ENCODE peak calls at places on chromosomes 7 and 10, in seven cellular contexts. I is H1, S is HCT116, Q is K562, P is SK-N-SH, D is GM12878, F is HepG2. H is an unnamed sample.

GRCh38 chr10:3948843-3949242 is 163.8 kb upstream of the KLF6 start:
- DNase-seq in D (no peak), Q (no peak), S (no peak), I (no peak), P (peak; percentile 40), F (no peak), H (no peak)

GRCh38 chr10:133144771-133145170 is 15.2 kb upstream of the KNDC1 start:
- DNase-seq in S (no peak), Q (no peak), P (no peak), F (no peak), I (no peak), D (no peak), H (no peak)

GRCh38 chr10:132110091-132110490 is 44.3 kb downstream of the JAKMIP3 start:
- DNase-seq in Q (no peak), S (no peak), I (no peak), P (no peak), D (no peak), F (no peak), H (no peak)

GRCh38 chr7:27134392-27134791 is 3.8 kb upstream of the HOXA4 start:
- DNase-seq in I (no peak), P (no peak), F (peak; percentile 40), Q (no peak), D (peak; percentile 19), S (no peak), H (no peak)

GRCh38 chr10:132417957-132418441 is 21.0 kb downstream of the PWWP2B start:
- DNase-seq in F (no peak), I (no peak), D (no peak), P (peak; percentile 41), S (no peak), Q (no peak), H (no peak)

GRCh38 chr7:46838463-46838862 is 743.4 kb downstream of the TNS3 start:
- DNase-seq in D (no peak), I (no peak), Q (no peak), F (no peak), P (no peak), S (no peak), H (no peak)

GRCh38 chr10:11197266-11197712 is 179.6 kb downstream of the CELF2 start:
- DNase-seq in I (no peak), Q (peak; percentile 18), S (no peak), D (peak; percentile 79), F (no peak), P (no peak), H (no peak)

GRCh38 chr7:122300607-122301079 is 3.9 kb downstream of the FEZF1 start:
- DNase-seq in F (no peak), I (no peak), P (no peak), Q (no peak), D (no peak), S (no peak), H (no peak)

GRCh38 chr7:157692156-157693011 is 355.6 kb downstream of the DNAJB6 start:
- DNase-seq in Q (no peak), I (no peak), P (no peak), S (no peak), F (no peak), D (no peak), H (no peak)

GRCh38 chr7:79452032-79452494 is 1.4 kb downstream of the MAGI2 start:
- DNase-seq in I (peak; percentile 19), S (no peak), D (no peak), Q (no peak), F (peak; percentile 97), P (peak; percentile 91), H (no peak)

GRCh38 chr7:12212051-12212485 is 974 bp downstream of the TMEM106B start:
- DNase-seq in I (no peak), D (no peak), S (peak; percentile 16), P (peak; percentile 16), F (peak; percentile 15), Q (peak; percentile 15), H (peak; percentile 33)

GRCh38 chr7:84372712-84373111 is 178.1 kb upstream of the SEMA3A start:
- DNase-seq in Q (no peak), D (no peak), P (no peak), F (no peak), I (no peak), S (no peak), H (no peak)

GRCh38 chr10:75547391-75548298 is 116.2 kb downstream of the LRMDA start:
- DNase-seq in S (no peak), F (no peak), Q (no peak), D (peak; percentile 33), I (no peak), P (no peak), H (no peak)

GRCh38 chr7:75630549-75630948 is 108.2 kb downstream of the HIP1 start:
- DNase-seq in F (no peak), Q (no peak), I (no peak), D (no peak), S (no peak), P (no peak), H (no peak)

GRCh38 chr7:134669845-134670373 is 23.3 kb downstream of the BPGM start:
- DNase-seq in S (peak; percentile 27), D (peak; percentile 23), F (no peak), I (no peak), P (peak; percentile 67), Q (no peak), H (no peak)

GRCh38 chr7:41421056-41421455 is 281.8 kb downstream of the INHBA start:
- DNase-seq in S (no peak), D (no peak), Q (no peak), F (no peak), I (no peak), P (no peak), H (no peak)

GRCh38 chr10:103067484-103067883 is 125.6 kb downstream of the NT5C2 start:
- DNase-seq in S (no peak), P (no peak), Q (no peak), F (no peak), D (no peak), I (no peak), H (no peak)

GRCh38 chr7:21355406-21355874 is 72.4 kb upstream of the SP4 start:
- DNase-seq in D (peak; percentile 97), Q (peak; percentile 44), I (no peak), P (no peak), F (no peak), S (no peak), H (no peak)

GRCh38 chr10:49645417-49646255 is 31.8 kb downstream of the CHAT start:
- DNase-seq in S (no peak), I (no peak), F (no peak), D (no peak), Q (no peak), P (no peak), H (no peak)

GRCh38 chr7:131110294-131111080 is 217.2 kb upstream of the MKLN1 start:
- DNase-seq in Q (no peak), S (no peak), I (no peak), D (no peak), P (no peak), F (no peak), H (peak; percentile 30)

GRCh38 chr7:79055722-79056415 is 397.6 kb downstream of the MAGI2 start:
- DNase-seq in D (no peak), Q (no peak), F (peak; percentile 20), I (no peak), P (no peak), S (peak; percentile 13), H (no peak)

GRCh38 chr7:33350577-33350976 is 221.2 kb downstream of the BBS9 start:
- DNase-seq in D (no peak), F (no peak), I (no peak), Q (no peak), S (no peak), P (no peak), H (no peak)

GRCh38 chr7:43569424-43569823 is 13.5 kb upstream of the STK17A start:
- DNase-seq in D (no peak), F (no peak), S (no peak), I (no peak), P (no peak), Q (no peak), H (no peak)

GRCh38 chr7:1368682-1369571 is 90.3 kb downstream of the MICALL2 start:
- DNase-seq in S (peak; percentile 27), F (peak; percentile 10), Q (peak; percentile 100), D (no peak), P (peak; percentile 98), I (peak; percentile 81), H (peak; percentile 65)
- TF ChIP-seq JUND in S (no peak), F (no peak), Q (no peak), D (no peak), P (no peak), I (no peak), H (no peak)

GRCh38 chr7:16046045-16046444 is 359.6 kb upstream of the MEOX2 start:
- DNase-seq in D (no peak), I (no peak), P (no peak), F (no peak), Q (no peak), S (no peak), H (no peak)

GRCh38 chr7:16055263-16055976 is 365.9 kb downstream of the CRPPA start:
- DNase-seq in Q (no peak), F (no peak), S (no peak), D (no peak), P (no peak), I (no peak), H (no peak)

GRCh38 chr7:16051561-16052280 is 365.2 kb upstream of the MEOX2 start:
- DNase-seq in F (no peak), S (no peak), Q (no peak), P (no peak), I (no peak), D (no peak), H (no peak)
- TF ChIP-seq JUND in F (no peak), S (no peak), Q (no peak), P (no peak), I (no peak), D (no peak), H (no peak)

GRCh38 chr10:111360260-111360925 is 283.6 kb downstream of the ADRA2A start:
- DNase-seq in I (peak; percentile 49), F (peak; percentile 69), Q (no peak), S (peak; percentile 64), D (peak; percentile 23), P (peak; percentile 45), H (peak; percentile 72)
- TF ChIP-seq JUND in I (peak; percentile 47), F (no peak), Q (no peak), S (no peak), D (no peak), P (no peak), H (no peak)

GRCh38 chr7:80637911-80638765 is at the start of gene CD36:
- DNase-seq in I (no peak), F (no peak), P (no peak), S (no peak), Q (no peak), D (peak; percentile 37), H (no peak)
- TF ChIP-seq JUND in I (no peak), F (no peak), P (no peak), S (no peak), Q (no peak), D (no peak), H (no peak)

DNA sequence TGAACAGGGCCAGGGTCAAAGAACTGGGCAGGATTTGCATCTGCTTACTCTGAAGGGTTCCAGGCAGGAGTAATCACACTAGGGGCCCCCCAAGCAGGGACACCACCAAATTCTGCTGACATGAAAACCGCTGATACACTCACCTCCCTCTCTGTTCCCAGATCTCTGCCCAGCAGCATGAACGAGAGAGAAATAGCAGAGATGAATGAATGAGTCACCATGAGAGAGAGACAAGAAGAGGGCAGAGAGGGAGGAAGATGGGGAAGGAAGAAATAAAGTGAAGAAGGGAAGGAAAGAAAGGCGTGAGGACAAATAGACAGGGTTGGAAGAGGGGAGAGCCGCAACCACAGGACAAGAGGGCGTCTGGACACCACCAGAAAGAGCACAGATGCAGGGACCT is 285.9 kb upstream of the NEBL start:
- DNase-seq in Q (no peak), I (no peak), P (no peak), S (no peak), D (no peak), F (no peak), H (no peak)
- TF ChIP-seq JUND in Q (peak; percentile 23), I (no peak), P (no peak), S (no peak), D (no peak), F (no peak), H (no peak)